ENCODE peak calls at places on chromosomes 2 and 18, in eight cellular contexts. N, S, Q, L, C, G, X and T are unnamed samples.

GRCh38 chr2:198127627-198128026 is 323.2 kb downstream of the PLCL1 start:
- DNase-seq in N (peak), S (no peak), Q (peak), L (peak), C (peak), G (peak), X (peak), T (peak)

GRCh38 chr2:161161074-161161577 is 898 bp downstream of the TANK start:
- DNase-seq in N (peak), S (no peak), Q (no peak), L (no peak), C (no peak), G (no peak), X (no peak), T (no peak)

GRCh38 chr2:218999021-218999880 is 6.0 kb upstream of the CRYBA2 start:
- DNase-seq in N (peak), S (no peak), Q (no peak), L (no peak), C (peak), G (peak), X (no peak), T (no peak)

GRCh38 chr2:19635951-19636505 is 265.8 kb downstream of the TTC32 start:
- DNase-seq in N (no peak), S (no peak), Q (no peak), L (no peak), C (no peak), G (no peak), X (no peak), T (no peak)

GRCh38 chr18:14959550-14959949 is 211.6 kb downstream of the ANKRD30B start:
- DNase-seq in N (no peak), S (no peak), Q (no peak), L (no peak), C (no peak), G (no peak), X (no peak), T (no peak)

GRCh38 chr2:54704688-54705605 is 18.5 kb upstream of the EML6 start:
- DNase-seq in N (peak), S (no peak), Q (no peak), L (no peak), C (no peak), G (peak), X (no peak), T (no peak)

GRCh38 chr2:134252092-134252775 is 1.6 kb upstream of the MGAT5 start:
- DNase-seq in N (no peak), S (no peak), Q (no peak), L (no peak), C (no peak), G (no peak), X (no peak), T (no peak)

GRCh38 chr2:233354971-233355574 is 779 bp downstream of the DGKD start:
- DNase-seq in N (peak), S (peak), Q (no peak), L (peak), C (peak), G (no peak), X (no peak), T (no peak)

GRCh38 chr2:218980800-218981389 is 4.1 kb downstream of the FEV start:
- DNase-seq in N (no peak), S (no peak), Q (no peak), L (no peak), C (no peak), G (no peak), X (no peak), T (peak)

GRCh38 chr2:240821429-240821778 is 1.4 kb upstream of the KIF1A start:
- DNase-seq in N (no peak), S (peak), Q (no peak), L (no peak), C (no peak), G (no peak), X (no peak), T (no peak)

GRCh38 chr2:11398710-11399109 is 54.3 kb upstream of the ROCK2 start:
- DNase-seq in N (no peak), S (no peak), Q (no peak), L (peak), C (peak), G (no peak), X (no peak), T (peak)

GRCh38 chr18:3594760-3595241 is 144.8 kb downstream of the TGIF1 start:
- DNase-seq in N (peak), S (peak), Q (peak), L (peak), C (no peak), G (peak), X (no peak), T (no peak)

DNA sequence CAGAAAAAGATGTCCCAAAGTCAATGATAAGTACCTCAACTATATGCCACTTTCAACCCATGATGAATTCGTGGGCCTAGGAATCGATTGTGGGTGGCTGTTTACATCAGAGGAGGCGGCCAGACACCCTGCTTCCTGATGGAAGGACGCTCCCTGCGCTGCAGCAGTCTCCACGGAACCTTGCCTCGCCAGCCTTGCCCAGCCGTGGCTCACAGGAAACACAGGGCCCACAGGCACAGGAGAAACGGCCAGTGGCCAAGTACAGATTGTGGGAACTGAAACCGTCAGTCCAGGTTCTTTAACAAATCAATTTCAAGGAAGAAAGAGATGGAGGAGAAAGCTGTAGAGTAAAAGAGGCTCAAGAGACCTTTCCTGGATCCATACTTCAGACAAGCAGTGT is 101.5 kb upstream of the NFATC1 start:
- DNase-seq in N (no peak), S (no peak), Q (no peak), L (no peak), C (no peak), G (no peak), X (no peak), T (no peak)
- H3K27ac ChIP-seq in N (no peak), S (no peak), Q (no peak), L (no peak), C (no peak), G (no peak), X (no peak), T (no peak)

DNA sequence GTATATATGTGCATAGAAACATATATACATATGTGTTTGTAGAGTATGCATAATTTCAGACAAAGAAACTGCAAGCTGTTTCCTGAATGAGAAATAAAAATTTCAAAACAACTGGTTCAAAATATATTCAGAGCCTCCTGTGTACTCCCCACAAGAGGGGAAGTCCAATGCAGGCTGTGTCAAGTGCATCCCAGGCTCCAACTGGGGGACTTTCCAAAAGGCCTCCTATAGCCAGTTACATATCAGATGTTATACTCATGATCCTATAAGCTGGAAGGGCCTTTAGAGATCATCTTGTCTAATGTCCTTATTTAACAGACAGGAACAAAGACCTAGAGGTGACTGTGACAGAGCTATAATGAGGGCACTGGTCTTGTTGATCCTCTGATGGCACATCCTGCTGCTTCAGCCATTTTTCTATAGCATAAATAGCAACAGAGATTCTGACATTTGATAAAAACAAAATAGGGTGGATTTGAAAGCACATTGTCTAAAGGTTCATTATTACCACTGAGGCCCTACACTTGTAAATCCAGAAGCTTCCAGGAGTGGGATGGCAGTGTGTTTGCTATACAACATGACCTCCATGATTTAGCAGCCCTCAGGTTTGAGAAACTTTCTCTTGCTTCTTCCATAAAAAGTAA is 93.1 kb upstream of the CD302 start:
- DNase-seq in N (no peak), S (no peak), Q (no peak), L (no peak), C (no peak), G (no peak), X (no peak), T (no peak)
- H3K4me3 ChIP-seq in N (no peak), S (no peak), Q (no peak), L (no peak), C (no peak), G (no peak), X (no peak), T (no peak)

DNA sequence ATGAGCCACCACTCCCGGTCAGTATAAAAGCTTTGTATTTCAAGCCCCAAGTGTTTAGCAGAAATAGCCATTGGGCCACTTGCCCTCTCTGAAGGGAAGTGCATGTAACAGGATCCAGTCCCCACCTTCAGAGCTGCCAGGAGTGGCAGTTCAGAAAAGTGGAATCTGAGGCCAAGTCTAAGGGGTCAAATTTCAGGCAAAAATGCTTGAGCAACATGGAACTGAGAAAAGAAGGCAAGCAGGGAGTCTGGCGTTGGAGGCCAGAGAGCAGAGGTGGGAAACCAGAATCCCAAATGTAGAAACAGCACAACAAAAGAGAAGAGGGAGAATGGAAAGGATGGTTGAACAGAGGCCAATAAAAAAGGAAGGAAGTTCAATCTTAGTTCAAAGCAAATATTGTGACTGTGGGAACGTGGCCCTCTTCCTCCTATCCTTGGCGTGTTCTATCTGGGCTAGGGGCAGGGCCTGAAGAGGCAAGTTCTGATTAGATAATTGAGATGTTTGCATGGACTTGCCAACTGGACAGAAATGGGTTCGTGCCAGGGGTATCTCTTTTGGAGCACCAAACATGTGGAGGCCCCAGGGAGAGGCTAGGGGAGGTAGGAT is 102.2 kb downstream of the AP1S3 start:
- DNase-seq in N (no peak), S (no peak), Q (no peak), L (no peak), C (no peak), G (no peak), X (no peak), T (no peak)
- H3K27ac ChIP-seq in N (no peak), S (no peak), Q (no peak), L (no peak), C (no peak), G (no peak), X (no peak), T (no peak)

DNA sequence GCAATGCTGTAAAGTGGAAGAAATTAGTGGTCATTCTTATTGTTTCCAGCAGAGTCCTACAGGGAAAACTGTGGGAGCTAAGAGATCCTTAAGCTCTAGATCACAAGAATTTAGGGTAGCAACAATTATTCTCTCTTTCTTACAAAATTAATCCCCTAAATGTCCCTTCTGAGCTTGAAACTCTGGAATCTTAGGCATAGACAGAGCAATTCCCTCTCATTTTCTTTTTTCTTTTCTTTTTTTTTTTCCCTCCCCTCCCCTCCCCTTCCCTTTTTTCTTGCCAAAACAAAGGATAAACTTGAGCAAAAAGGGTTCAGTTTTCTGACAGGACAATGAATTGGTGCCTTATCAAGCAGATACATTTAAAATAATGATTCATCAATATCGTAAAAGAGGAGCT is 441.0 kb downstream of the DSC3 start:
- DNase-seq in N (no peak), S (no peak), Q (no peak), L (no peak), C (no peak), G (no peak), X (no peak), T (no peak)
- H3K4me3 ChIP-seq in N (no peak), S (no peak), Q (no peak), L (no peak), C (no peak), G (no peak), X (no peak), T (no peak)

DNA sequence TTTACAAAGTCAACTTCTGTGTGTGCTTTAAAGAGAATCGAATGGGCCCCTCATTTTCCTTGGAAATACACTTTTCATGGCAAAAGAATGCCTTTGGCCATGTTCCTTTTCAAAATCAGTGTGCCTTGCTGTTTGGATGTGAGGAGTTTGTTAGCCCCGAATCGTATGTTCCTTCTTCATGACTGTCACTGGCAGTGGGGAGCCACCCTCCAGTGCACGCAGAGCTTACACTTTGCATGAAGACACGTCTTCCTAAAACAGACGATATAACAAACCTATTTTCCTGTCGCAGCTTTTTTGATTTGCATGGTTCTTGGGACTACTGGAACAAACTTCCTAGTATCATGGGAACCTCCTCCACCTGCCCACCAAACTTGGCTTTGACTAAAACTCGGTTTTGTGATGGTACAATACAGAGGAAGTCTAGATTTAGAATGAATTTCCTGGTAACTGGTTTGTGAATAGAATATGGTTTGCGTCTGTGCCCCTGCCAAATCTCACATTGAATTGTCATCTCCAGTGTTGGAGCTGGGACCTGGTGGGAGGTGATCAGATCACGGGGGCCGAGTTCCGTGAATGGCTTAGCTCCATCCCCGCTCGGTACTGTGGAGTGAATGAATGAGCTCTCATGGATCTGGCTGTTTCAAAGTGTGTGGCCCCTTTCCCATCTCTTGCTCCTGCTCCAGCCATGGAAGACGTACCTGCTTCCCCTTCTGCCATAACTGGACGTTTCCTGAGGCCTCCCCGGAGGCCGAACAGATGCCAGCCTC is 194.9 kb downstream of the TWIST2 start:
- DNase-seq in N (no peak), S (no peak), Q (no peak), L (no peak), C (no peak), G (no peak), X (no peak), T (no peak)
- H3K27ac ChIP-seq in N (no peak), S (no peak), Q (no peak), L (no peak), C (no peak), G (no peak), X (no peak), T (no peak)

GRCh38 chr18:28125051-28125450 is 51.9 kb downstream of the CDH2 start:
- DNase-seq in N (no peak), S (no peak), Q (no peak), L (no peak), C (no peak), G (no peak), X (no peak), T (no peak)

GRCh38 chr18:28116461-28116860 is 60.5 kb downstream of the CDH2 start:
- DNase-seq in N (no peak), S (no peak), Q (no peak), L (no peak), C (no peak), G (no peak), X (no peak), T (no peak)

GRCh38 chr18:28123401-28124030 is 53.4 kb downstream of the CDH2 start:
- DNase-seq in N (no peak), S (no peak), Q (no peak), L (no peak), C (no peak), G (no peak), X (no peak), T (no peak)

GRCh38 chr18:28124239-28125029 is 52.5 kb downstream of the CDH2 start:
- DNase-seq in N (no peak), S (no peak), Q (no peak), L (no peak), C (no peak), G (no peak), X (no peak), T (no peak)

GRCh38 chr18:28120811-28121210 is 56.1 kb downstream of the CDH2 start:
- DNase-seq in N (no peak), S (no peak), Q (no peak), L (no peak), C (no peak), G (no peak), X (no peak), T (no peak)
- H3K4me3 ChIP-seq in N (no peak), S (no peak), Q (no peak), L (no peak), C (no peak), G (no peak), X (no peak), T (no peak)

DNA sequence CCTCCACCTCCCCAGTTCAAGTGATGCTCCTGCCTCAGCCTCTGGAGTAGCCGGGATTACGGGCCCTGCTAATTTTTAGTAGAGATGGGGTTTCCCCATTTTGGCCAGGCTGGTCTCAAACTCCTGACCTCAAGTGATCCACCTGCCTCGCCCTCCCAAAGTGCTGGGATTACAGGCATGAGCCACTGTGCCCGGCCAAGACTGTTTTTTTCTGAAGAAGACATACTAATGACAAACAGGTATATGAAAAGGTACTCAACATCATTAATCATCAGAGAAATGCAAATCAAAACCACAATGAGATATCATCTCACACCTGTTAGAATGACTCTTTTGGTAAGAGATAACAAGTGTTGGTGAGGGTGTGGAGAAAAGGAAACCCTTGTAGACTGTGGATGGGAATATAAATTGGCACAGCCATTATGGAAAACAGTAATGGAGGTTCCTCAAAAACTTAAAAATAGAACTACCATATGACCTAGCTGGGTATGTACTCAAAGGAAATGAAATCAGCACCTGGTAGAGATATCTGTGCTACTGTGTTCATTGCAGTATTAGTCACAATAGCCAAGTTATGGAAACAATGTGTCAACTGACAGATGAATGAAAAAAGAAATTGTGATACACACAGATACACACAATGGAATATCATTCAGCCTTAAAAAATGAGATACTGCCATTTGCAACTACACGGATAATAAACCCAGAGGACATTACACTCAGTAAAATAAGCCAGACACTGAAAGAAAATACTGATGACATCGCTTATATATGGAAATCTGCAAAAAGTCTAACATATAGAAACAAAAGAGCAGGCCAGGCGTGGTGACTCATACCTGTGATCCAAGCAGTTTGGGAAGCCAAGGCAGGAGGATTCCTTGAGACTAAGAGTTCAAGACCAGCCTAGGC is 20.8 kb downstream of the SOS1 start:
- DNase-seq in N (no peak), S (no peak), Q (no peak), L (no peak), C (no peak), G (no peak), X (no peak), T (no peak)
- H3K27ac ChIP-seq in N (no peak), S (no peak), Q (no peak), L (no peak), C (no peak), G (no peak), X (no peak), T (no peak)

GRCh38 chr2:132757002-132757598 is 87.1 kb upstream of the LYPD1 start:
- DNase-seq in N (no peak), S (no peak), Q (no peak), L (no peak), C (no peak), G (no peak), X (no peak), T (no peak)

GRCh38 chr2:132760405-132760804 is 90.4 kb upstream of the LYPD1 start:
- DNase-seq in N (no peak), S (no peak), Q (no peak), L (no peak), C (no peak), G (no peak), X (no peak), T (no peak)

GRCh38 chr2:132758995-132759394 is 89.0 kb upstream of the LYPD1 start:
- DNase-seq in N (no peak), S (no peak), Q (no peak), L (no peak), C (no peak), G (no peak), X (no peak), T (no peak)

GRCh38 chr2:132754867-132755472 is 85.0 kb upstream of the LYPD1 start:
- DNase-seq in N (no peak), S (no peak), Q (no peak), L (no peak), C (no peak), G (no peak), X (no peak), T (no peak)

GRCh38 chr2:132757676-132758075 is 87.7 kb upstream of the LYPD1 start:
- DNase-seq in N (no peak), S (no peak), Q (no peak), L (no peak), C (no peak), G (no peak), X (no peak), T (no peak)
- H3K4me3 ChIP-seq in N (no peak), S (no peak), Q (no peak), L (no peak), C (no peak), G (no peak), X (no peak), T (no peak)

GRCh38 chr2:97714084-97714949 is 941 bp downstream of the ZAP70 start:
- DNase-seq in N (no peak), S (no peak), Q (no peak), L (no peak), C (peak), G (no peak), X (no peak), T (peak)
- H3K27ac ChIP-seq in N (no peak), S (no peak), Q (peak), L (no peak), C (no peak), G (no peak), X (no peak), T (no peak)